ENCODE peak calls at places on chromosomes 3 and 15, in nine cellular contexts. T, K, M, Y, B, X, N, O and P are unnamed samples.

GRCh38 chr3:37174532-37175126 is at the start of gene LRRFIP2:
- DNase-seq in T (peak; percentile 87), K (no peak), M (peak; percentile 70), Y (no peak), B (no peak), X (no peak), N (no peak), O (no peak), P (no peak)

GRCh38 chr3:122468896-122469533 is 45.7 kb downstream of the KPNA1 start:
- DNase-seq in T (no peak), K (no peak), M (no peak), Y (no peak), B (no peak), X (no peak), N (no peak), O (no peak), P (no peak)

GRCh38 chr3:127479449-127479848 is 111.1 kb downstream of the TPRA1 start:
- DNase-seq in T (no peak), K (no peak), M (no peak), Y (no peak), B (no peak), X (no peak), N (no peak), O (peak; percentile 35), P (no peak)

GRCh38 chr3:46087871-46088270 is 60.6 kb upstream of the XCR1 start:
- DNase-seq in T (no peak), K (no peak), M (peak; percentile 75), Y (no peak), B (no peak), X (no peak), N (peak; percentile 33), O (no peak), P (no peak)

GRCh38 chr15:85828869-85829268 is 34.1 kb upstream of the KLHL25 start:
- DNase-seq in T (no peak), K (no peak), M (no peak), Y (no peak), B (no peak), X (no peak), N (no peak), O (no peak), P (no peak)

GRCh38 chr3:139309880-139310279 is 33.9 kb upstream of the MRPS22 start:
- DNase-seq in T (peak; percentile 63), K (no peak), M (peak; percentile 31), Y (no peak), B (no peak), X (no peak), N (no peak), O (no peak), P (no peak)

GRCh38 chr3:24437326-24437725 is 57.3 kb downstream of the THRB start:
- DNase-seq in T (no peak), K (no peak), M (no peak), Y (no peak), B (no peak), X (no peak), N (no peak), O (no peak), P (no peak)

GRCh38 chr15:94110476-94111130 is 120.8 kb upstream of the MCTP2 start:
- DNase-seq in T (no peak), K (peak; percentile 7), M (no peak), Y (no peak), B (no peak), X (no peak), N (no peak), O (no peak), P (no peak)

GRCh38 chr3:26562324-26562723 is 60.2 kb upstream of the LRRC3B start:
- DNase-seq in T (no peak), K (no peak), M (no peak), Y (no peak), B (no peak), X (no peak), N (no peak), O (no peak), P (no peak)

GRCh38 chr3:28053759-28054158 is 187.7 kb upstream of the CMC1 start:
- DNase-seq in T (peak; percentile 47), K (no peak), M (peak; percentile 25), Y (no peak), B (no peak), X (no peak), N (no peak), O (no peak), P (no peak)

GRCh38 chr3:140351466-140351865 is 326.4 kb upstream of the TRIM42 start:
- DNase-seq in T (no peak), K (no peak), M (no peak), Y (no peak), B (no peak), X (no peak), N (no peak), O (no peak), P (no peak)

GRCh38 chr3:197795200-197795599 is 4.1 kb downstream of the LRCH3 start:
- DNase-seq in T (peak; percentile 88), K (no peak), M (peak; percentile 82), Y (no peak), B (no peak), X (no peak), N (no peak), O (no peak), P (no peak)

GRCh38 chr15:79340315-79340602 is 29.3 kb downstream of the TMED3 start:
- DNase-seq in T (no peak), K (no peak), M (no peak), Y (no peak), B (no peak), X (no peak), N (no peak), O (no peak), P (no peak)

GRCh38 chr15:25790003-25790660 is 73.0 kb downstream of the ATP10A start:
- DNase-seq in T (no peak), K (peak; percentile 72), M (peak; percentile 84), Y (no peak), B (peak; percentile 73), X (peak; percentile 34), N (no peak), O (no peak), P (no peak)

GRCh38 chr3:124786491-124787241 is 56.4 kb downstream of the UMPS start:
- DNase-seq in T (peak; percentile 68), K (no peak), M (peak; percentile 68), Y (no peak), B (no peak), X (no peak), N (no peak), O (no peak), P (no peak)

GRCh38 chr15:72724028-72724427 is 38.0 kb downstream of the BBS4 start:
- DNase-seq in T (no peak), K (no peak), M (no peak), Y (no peak), B (no peak), X (no peak), N (no peak), O (no peak), P (no peak)

GRCh38 chr15:100764778-100765457 is 114.7 kb upstream of the ALDH1A3 start:
- DNase-seq in T (no peak), K (peak; percentile 45), M (peak; percentile 78), Y (no peak), B (no peak), X (no peak), N (no peak), O (no peak), P (no peak)

GRCh38 chr3:131555456-131555855 is 52.7 kb upstream of the MRPL3 start:
- DNase-seq in T (no peak), K (no peak), M (no peak), Y (no peak), B (no peak), X (no peak), N (no peak), O (no peak), P (no peak)

GRCh38 chr15:74010929-74011540 is 16.5 kb downstream of the PML start:
- DNase-seq in T (no peak), K (no peak), M (peak; percentile 71), Y (no peak), B (no peak), X (no peak), N (no peak), O (no peak), P (no peak)

GRCh38 chr3:55526332-55527030 is 39.4 kb upstream of the WNT5A start:
- DNase-seq in T (peak; percentile 43), K (no peak), M (no peak), Y (no peak), B (no peak), X (no peak), N (no peak), O (peak; percentile 70), P (no peak)

GRCh38 chr15:48823706-48824105 is 12.8 kb upstream of the CEP152 start:
- DNase-seq in T (no peak), K (no peak), M (no peak), Y (no peak), B (no peak), X (no peak), N (no peak), O (no peak), P (no peak)
- H3K4me3 ChIP-seq in T (no peak overlapping the region), K (no peak overlapping the region), M (no peak overlapping the region), Y (no peak overlapping the region), B (no peak overlapping the region), X (no peak overlapping the region), N (no peak overlapping the region), O (no peak overlapping the region), P (no peak overlapping the region)

DNA sequence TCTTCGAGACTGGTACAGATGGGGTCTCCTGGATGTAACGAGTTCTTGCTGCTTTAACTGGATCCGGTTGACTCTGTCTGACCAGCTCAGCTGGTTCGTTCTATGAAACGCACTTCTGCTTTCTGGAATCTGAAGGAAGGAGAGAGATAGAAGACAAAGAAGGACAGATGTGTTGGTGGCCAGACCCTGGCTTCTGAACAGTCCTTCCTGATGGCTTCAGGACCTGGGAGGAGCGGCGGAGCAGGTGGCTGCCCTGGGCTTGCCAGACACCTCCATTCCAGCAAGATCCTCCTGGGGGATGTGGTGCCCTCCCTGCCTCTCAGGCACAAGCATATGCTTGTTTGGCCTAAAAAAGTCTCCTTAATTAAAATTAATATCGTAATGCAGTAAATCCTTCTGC is 99.9 kb downstream of the APBA2 start:
- DNase-seq in T (no peak), K (no peak), M (no peak), Y (no peak), B (no peak), X (no peak), N (no peak), O (no peak), P (no peak)
- H3K27ac ChIP-seq in T (no peak overlapping the region), K (peak overlapping the region; percentile 21), M (peak overlapping the region; percentile 10), Y (no peak overlapping the region), B (no peak overlapping the region), X (no peak overlapping the region), N (no peak overlapping the region), O (no peak overlapping the region), P (no peak overlapping the region)

GRCh38 chr3:104279617-104280016 is 1087.1 kb upstream of the ALCAM start:
- DNase-seq in T (no peak), K (no peak), M (peak; percentile 61), Y (no peak), B (no peak), X (no peak), N (peak; percentile 28), O (no peak), P (no peak)
- H3K4me3 ChIP-seq in T (peak overlapping the region; percentile 27), K (peak overlapping the region; percentile 31), M (peak overlapping the region; percentile 30), Y (no peak overlapping the region), B (no peak overlapping the region), X (no peak overlapping the region), N (peak overlapping the region; percentile 16), O (no peak overlapping the region), P (peak overlapping the region; percentile 2)

DNA sequence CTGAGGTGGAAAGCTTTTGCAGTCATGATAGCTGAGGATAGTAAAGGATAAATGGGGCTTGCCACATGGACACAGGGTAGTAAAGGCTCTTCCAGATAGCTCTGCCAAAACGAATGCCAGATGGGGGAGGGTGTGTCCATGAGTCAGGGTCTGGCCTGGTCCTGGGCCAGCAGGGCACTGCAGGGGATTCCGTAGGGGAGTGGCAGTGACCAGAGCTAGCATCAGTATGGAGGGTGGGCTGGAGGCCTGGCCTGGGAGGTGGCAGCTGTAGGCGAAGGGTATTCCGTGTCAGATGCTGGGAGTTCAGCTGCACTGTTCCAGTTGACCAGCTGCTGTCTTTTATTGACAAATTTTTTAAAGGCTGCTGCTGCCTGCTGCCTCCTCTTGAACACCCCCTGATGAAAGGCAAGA is 23.6 kb downstream of the TSEN2 start:
- DNase-seq in T (no peak), K (peak; percentile 27), M (peak; percentile 90), Y (no peak), B (peak; percentile 39), X (no peak), N (no peak), O (no peak), P (no peak)
- H3K27ac ChIP-seq in T (no peak overlapping the region), K (peak overlapping the region; percentile 94), M (peak overlapping the region; percentile 83), Y (no peak overlapping the region), B (no peak overlapping the region), X (no peak overlapping the region), N (no peak overlapping the region), O (no peak overlapping the region), P (no peak overlapping the region)